ENCODE peak calls at places on chromosomes 13 and 19, in four cellular contexts. One of them, this sample, is unnamed.
A peak's percentile ranks its signal among the peaks of the same experiment; 100 is the strongest.

GRCh38 chr13:98672947-98673545 is 79.4 kb downstream of the SLC15A1 start:
- DNase-seq in lung: peak; percentile 76
- DNase-seq in IMR-90: peak; percentile 75
- DNase-seq in HL-60: peak; percentile 65
- DNase-seq in this sample: peak; percentile 46

GRCh38 chr19:45821570-45821969 is 6.5 kb upstream of the RSPH6A start:
- DNase-seq in IMR-90: no peak
- DNase-seq in lung: no peak
- DNase-seq in HL-60: no peak
- DNase-seq in this sample: no peak

GRCh38 chr19:18807861-18808331 is 16.8 kb upstream of the COMP start:
- DNase-seq in HL-60: no peak
- DNase-seq in lung: no peak
- DNase-seq in IMR-90: no peak
- DNase-seq in this sample: no peak

GRCh38 chr13:54287062-54287764 is 1258.6 kb downstream of the OLFM4 start:
- DNase-seq in HL-60: no peak
- DNase-seq in lung: no peak
- DNase-seq in IMR-90: no peak
- DNase-seq in this sample: no peak

GRCh38 chr19:38911388-38912004 is 490 bp downstream of the CCER2 start:
- DNase-seq in IMR-90: no peak
- DNase-seq in HL-60: no peak
- DNase-seq in lung: no peak
- DNase-seq in this sample: no peak

GRCh38 chr13:20349564-20350379 is 117.7 kb upstream of the GJB6 start:
- DNase-seq in IMR-90: no peak
- DNase-seq in HL-60: no peak
- DNase-seq in lung: no peak
- DNase-seq in this sample: no peak

GRCh38 chr19:51948979-51949378 is 21.7 kb downstream of the ZNF613 start:
- DNase-seq in IMR-90: peak; percentile 23
- DNase-seq in lung: no peak
- DNase-seq in HL-60: no peak
- DNase-seq in this sample: no peak

GRCh38 chr19:48051345-48052033 is 7.6 kb upstream of the CABP5 start:
- DNase-seq in lung: no peak
- DNase-seq in IMR-90: no peak
- DNase-seq in HL-60: no peak
- DNase-seq in this sample: no peak

GRCh38 chr19:17245535-17245984 is at the start of gene NR2F6:
- DNase-seq in IMR-90: no peak
- DNase-seq in lung: no peak
- DNase-seq in HL-60: no peak
- DNase-seq in this sample: no peak

GRCh38 chr19:48613852-48614435 is 932 bp downstream of the FAM83E start:
- DNase-seq in lung: no peak
- DNase-seq in IMR-90: no peak
- DNase-seq in HL-60: no peak
- DNase-seq in this sample: no peak

GRCh38 chr19:3983936-3984583 is 1.2 kb downstream of the EEF2 start:
- DNase-seq in lung: no peak
- DNase-seq in IMR-90: peak; percentile 47
- DNase-seq in HL-60: peak; percentile 73
- DNase-seq in this sample: no peak

GRCh38 chr13:103140001-103140671 is 73.9 kb upstream of the SLC10A2 start:
- DNase-seq in IMR-90: no peak
- DNase-seq in HL-60: peak; percentile 36
- DNase-seq in lung: no peak
- DNase-seq in this sample: peak; percentile 2

GRCh38 chr13:30429721-30430694 is 7.7 kb downstream of the UBE2L5 start:
- DNase-seq in IMR-90: peak; percentile 95
- DNase-seq in HL-60: no peak
- DNase-seq in lung: no peak
- DNase-seq in this sample: no peak

GRCh38 chr13:76921516-76921915 is 26.8 kb upstream of the ACOD1 start:
- DNase-seq in lung: no peak
- DNase-seq in HL-60: no peak
- DNase-seq in IMR-90: no peak
- DNase-seq in this sample: no peak

GRCh38 chr19:41298327-41298964 is 11.5 kb upstream of the CCDC97 start:
- DNase-seq in HL-60: peak; percentile 35
- DNase-seq in IMR-90: peak; percentile 82
- DNase-seq in lung: peak; percentile 76
- DNase-seq in this sample: no peak

GRCh38 chr19:19562665-19563347 is 24.7 kb downstream of the CILP2 start:
- DNase-seq in lung: no peak
- DNase-seq in IMR-90: no peak
- DNase-seq in HL-60: no peak
- DNase-seq in this sample: no peak

GRCh38 chr13:45695198-45695730 is 6.9 kb upstream of the CBY2 start:
- DNase-seq in lung: no peak
- DNase-seq in IMR-90: no peak
- DNase-seq in HL-60: peak; percentile 76
- DNase-seq in this sample: no peak

GRCh38 chr19:34733266-34733825 is 697 bp upstream of the ZNF181 start:
- DNase-seq in IMR-90: no peak
- DNase-seq in lung: peak; percentile 59
- DNase-seq in HL-60: peak; percentile 84
- DNase-seq in this sample: peak; percentile 35

GRCh38 chr13:50417597-50417996 is 402.4 kb downstream of the KCNRG start:
- DNase-seq in IMR-90: no peak
- DNase-seq in HL-60: no peak
- DNase-seq in lung: no peak
- DNase-seq in this sample: no peak

GRCh38 chr13:90615767-90616166 is 731.7 kb upstream of the MIR17HG start:
- DNase-seq in HL-60: no peak
- DNase-seq in IMR-90: no peak
- DNase-seq in lung: no peak
- DNase-seq in this sample: no peak

GRCh38 chr19:6718741-6719539 is 1.5 kb downstream of the C3 start:
- DNase-seq in HL-60: no peak
- DNase-seq in IMR-90: no peak
- DNase-seq in lung: peak; percentile 75
- DNase-seq in this sample: no peak

GRCh38 chr13:32426191-32426980 is 1.5 kb downstream of the N4BP2L1 start:
- DNase-seq in IMR-90: no peak
- DNase-seq in HL-60: peak; percentile 78
- DNase-seq in lung: no peak
- DNase-seq in this sample: no peak

GRCh38 chr19:34960103-34960805 is 3.8 kb downstream of the ZNF792 start:
- DNase-seq in IMR-90: peak; percentile 86
- DNase-seq in HL-60: no peak
- DNase-seq in lung: no peak
- DNase-seq in this sample: no peak

GRCh38 chr13:104810242-104810641 is 1725.2 kb downstream of the EFNB2 start:
- DNase-seq in IMR-90: no peak
- DNase-seq in lung: no peak
- DNase-seq in HL-60: peak; percentile 88
- DNase-seq in this sample: no peak

GRCh38 chr13:27020415-27020814 is 151.2 kb downstream of the USP12 start:
- DNase-seq in IMR-90: no peak
- DNase-seq in HL-60: no peak
- DNase-seq in lung: no peak
- DNase-seq in this sample: no peak

GRCh38 chr13:64154514-64154913 is 2738.9 kb upstream of the PCDH20 start:
- DNase-seq in IMR-90: peak; percentile 40
- DNase-seq in HL-60: no peak
- DNase-seq in lung: no peak
- DNase-seq in this sample: peak; percentile 18

GRCh38 chr13:106518535-106518934 is 16.9 kb downstream of the EFNB2 start:
- DNase-seq in lung: no peak
- DNase-seq in HL-60: no peak
- DNase-seq in IMR-90: no peak
- DNase-seq in this sample: no peak

GRCh38 chr19:1427221-1427620 is 11.0 kb upstream of the RPS15 start:
- DNase-seq in IMR-90: no peak
- DNase-seq in HL-60: no peak
- DNase-seq in lung: no peak
- DNase-seq in this sample: no peak

GRCh38 chr13:38008636-38009035 is 139.1 kb upstream of the TRPC4 start:
- DNase-seq in lung: no peak
- DNase-seq in IMR-90: no peak
- DNase-seq in HL-60: no peak
- DNase-seq in this sample: peak; percentile 26
- H3K4me3 ChIP-seq in lung: no peak overlapping the region
- H3K4me3 ChIP-seq in IMR-90: no peak overlapping the region
- H3K4me3 ChIP-seq in HL-60: no peak overlapping the region
- H3K4me3 ChIP-seq in this sample: no peak overlapping the region

DNA sequence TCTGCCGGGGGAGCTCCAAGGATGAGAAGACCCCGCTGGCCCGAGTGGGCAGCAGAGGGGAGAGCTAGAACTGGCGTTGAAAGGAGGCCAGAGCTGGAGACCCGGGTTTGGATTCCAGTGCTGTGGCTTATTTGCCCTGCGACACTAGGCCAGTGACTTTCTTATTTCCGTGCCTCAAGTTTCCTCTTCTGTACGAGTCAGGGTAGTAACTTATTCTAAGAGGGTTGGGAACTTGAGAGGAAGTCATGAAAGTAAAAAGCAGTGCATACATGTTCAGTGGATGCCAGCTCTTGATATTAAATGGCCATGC is 670 bp downstream of the FAM32A start:
- DNase-seq in IMR-90: no peak
- DNase-seq in HL-60: peak; percentile 49
- DNase-seq in lung: no peak
- DNase-seq in this sample: no peak
- TF ChIP-seq CTCF in IMR-90: peak; percentile 52
- TF ChIP-seq CTCF in HL-60: no peak
- TF ChIP-seq CTCF in lung: no peak
- TF ChIP-seq CTCF in this sample: no peak

GRCh38 chr19:2611483-2612464 is 90.7 kb downstream of the GNG7 start:
- DNase-seq in lung: no peak
- DNase-seq in HL-60: no peak
- DNase-seq in IMR-90: no peak
- DNase-seq in this sample: no peak
- H3K4me3 ChIP-seq in lung: no peak overlapping the region
- H3K4me3 ChIP-seq in HL-60: no peak overlapping the region
- H3K4me3 ChIP-seq in IMR-90: no peak overlapping the region
- H3K4me3 ChIP-seq in this sample: no peak overlapping the region

DNA sequence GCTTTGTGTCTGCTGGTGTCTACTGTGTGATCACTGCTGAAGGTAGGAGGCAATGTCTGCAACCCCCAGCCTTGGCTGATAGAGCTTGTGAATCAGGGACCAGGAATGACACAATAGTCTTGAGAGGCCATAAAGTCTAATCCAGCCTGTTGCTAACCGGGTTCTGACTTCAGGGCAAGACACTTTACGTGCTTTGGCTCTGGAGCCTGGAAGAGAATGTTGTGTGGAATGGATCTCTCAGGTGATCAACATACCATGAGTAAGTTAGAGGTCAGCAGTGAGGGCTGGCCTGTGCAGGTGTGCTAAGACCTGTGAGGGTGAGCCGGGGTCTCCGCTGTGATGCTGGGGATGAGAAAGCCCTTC is 5.6 kb downstream of the COL4A2 start:
- DNase-seq in lung: no peak
- DNase-seq in HL-60: no peak
- DNase-seq in IMR-90: peak; percentile 93
- DNase-seq in this sample: no peak
- TF ChIP-seq CTCF in lung: no peak
- TF ChIP-seq CTCF in HL-60: no peak
- TF ChIP-seq CTCF in IMR-90: peak; percentile 20
- TF ChIP-seq CTCF in this sample: no peak

GRCh38 chr13:80145291-80145690 is 195.6 kb downstream of the SPRY2 start:
- DNase-seq in HL-60: no peak
- DNase-seq in IMR-90: no peak
- DNase-seq in lung: no peak
- DNase-seq in this sample: no peak

GRCh38 chr13:80141114-80141849 is 199.6 kb downstream of the SPRY2 start:
- DNase-seq in IMR-90: peak; percentile 78
- DNase-seq in HL-60: no peak
- DNase-seq in lung: no peak
- DNase-seq in this sample: no peak

GRCh38 chr13:80139196-80139595 is 201.7 kb downstream of the SPRY2 start:
- DNase-seq in IMR-90: no peak
- DNase-seq in HL-60: no peak
- DNase-seq in lung: no peak
- DNase-seq in this sample: no peak

GRCh38 chr13:80149757-80150156 is 191.2 kb downstream of the SPRY2 start:
- DNase-seq in lung: no peak
- DNase-seq in HL-60: no peak
- DNase-seq in IMR-90: peak; percentile 18
- DNase-seq in this sample: no peak

GRCh38 chr13:80144493-80144892 is 196.4 kb downstream of the SPRY2 start:
- DNase-seq in lung: no peak
- DNase-seq in IMR-90: no peak
- DNase-seq in HL-60: no peak
- DNase-seq in this sample: no peak
- H3K4me3 ChIP-seq in lung: no peak overlapping the region
- H3K4me3 ChIP-seq in IMR-90: no peak overlapping the region
- H3K4me3 ChIP-seq in HL-60: no peak overlapping the region
- H3K4me3 ChIP-seq in this sample: no peak overlapping the region

DNA sequence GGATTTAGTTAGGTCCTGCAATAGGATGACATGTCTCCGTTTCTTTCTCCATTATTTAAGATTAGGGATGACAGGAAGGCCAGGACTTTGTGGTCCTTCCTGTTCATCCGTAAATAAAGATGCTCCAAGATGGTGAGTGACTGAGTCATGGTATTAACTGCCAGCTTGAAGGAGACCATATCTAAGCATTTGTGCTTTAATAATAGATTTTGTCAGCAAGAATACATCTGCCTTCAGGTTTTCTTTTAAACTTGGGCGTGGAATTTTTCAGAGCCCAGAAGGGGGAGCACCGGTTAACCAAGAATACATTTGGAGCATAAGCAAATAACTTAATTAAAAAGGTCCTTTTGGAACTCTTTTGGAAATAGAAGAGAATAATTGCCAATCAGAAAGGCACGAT is 68.2 kb downstream of the ARHGAP35 start:
- DNase-seq in lung: no peak
- DNase-seq in IMR-90: peak; percentile 27
- DNase-seq in HL-60: no peak
- DNase-seq in this sample: no peak
- TF ChIP-seq CTCF in lung: no peak
- TF ChIP-seq CTCF in IMR-90: peak; percentile 35
- TF ChIP-seq CTCF in HL-60: no peak
- TF ChIP-seq CTCF in this sample: no peak

DNA sequence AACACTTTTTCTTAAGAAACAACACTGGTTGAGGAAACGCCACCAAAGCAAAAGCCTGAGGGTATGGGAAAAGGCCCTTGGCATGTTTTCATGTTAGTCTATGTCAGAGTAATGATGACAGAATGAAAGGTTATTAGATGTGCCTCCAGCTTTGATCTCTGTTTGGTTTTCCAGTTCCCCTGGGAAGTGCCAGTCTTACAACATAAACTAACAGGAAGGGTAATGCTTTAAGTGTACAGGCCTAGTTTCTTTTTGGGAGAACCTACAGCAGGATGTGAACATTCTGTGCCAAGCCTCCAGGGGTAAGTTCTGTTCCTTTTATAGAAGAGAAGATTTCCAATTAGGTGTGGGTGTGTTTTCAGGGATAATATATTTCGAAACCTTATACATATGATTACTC is 121.7 kb downstream of the FNDC3A start:
- DNase-seq in HL-60: no peak
- DNase-seq in IMR-90: peak; percentile 85
- DNase-seq in lung: no peak
- DNase-seq in this sample: peak; percentile 33
- H3K4me3 ChIP-seq in HL-60: no peak overlapping the region
- H3K4me3 ChIP-seq in IMR-90: no peak overlapping the region
- H3K4me3 ChIP-seq in lung: no peak overlapping the region
- H3K4me3 ChIP-seq in this sample: no peak overlapping the region